ENCODE peak calls at places on chromosome 6, in eight cellular contexts. S, C, X, D, M, B, A and I are unnamed samples.

GRCh38 chr6:121794630-121795029 is 359.2 kb downstream of the GJA1 start:
- DNase-seq in M (peak; percentile 69), S (no peak), D (no peak), X (peak; percentile 92), A (no peak), B (no peak), C (peak; percentile 14), I (no peak)

GRCh38 chr6:13813621-13814175 is 659 bp downstream of the MCUR1 start:
- DNase-seq in B (peak; percentile 97), D (peak; percentile 83), M (no peak), X (peak; percentile 73), C (peak; percentile 96), S (peak; percentile 61), A (peak; percentile 69), I (no peak)

GRCh38 chr6:126094411-126094810 is 108.1 kb downstream of the TRMT11 start:
- DNase-seq in M (no peak), A (no peak), D (no peak), S (no peak), X (no peak), C (no peak), B (no peak), I (no peak)

GRCh38 chr6:108771421-108771820 is 76.8 kb upstream of the ARMC2 start:
- DNase-seq in A (no peak), X (peak; percentile 15), B (no peak), S (no peak), C (no peak), M (no peak), D (no peak), I (no peak)

GRCh38 chr6:25682324-25682723 is 30.3 kb downstream of the SCGN start:
- DNase-seq in X (no peak), C (no peak), D (no peak), S (no peak), B (no peak), A (no peak), M (no peak), I (no peak)

GRCh38 chr6:111604259-111605099 is 1.2 kb downstream of the TRAF3IP2 start:
- DNase-seq in D (no peak), X (peak; percentile 93), S (peak; percentile 76), B (peak; percentile 35), A (peak; percentile 46), C (peak; percentile 70), M (no peak), I (no peak)

GRCh38 chr6:125274935-125275334 is 26.8 kb downstream of the HDDC2 start:
- DNase-seq in D (no peak), A (no peak), B (no peak), M (no peak), X (no peak), C (no peak), S (no peak), I (no peak)

GRCh38 chr6:85675030-85675819 is 32.5 kb upstream of the SYNCRIP start:
- DNase-seq in S (no peak), M (peak; percentile 71), X (peak; percentile 59), C (peak; percentile 67), B (peak; percentile 62), D (no peak), A (no peak), I (no peak)

GRCh38 chr6:44652551-44652950 is 265.0 kb downstream of the CDC5L start:
- DNase-seq in S (no peak), C (no peak), X (peak; percentile 85), A (no peak), D (no peak), M (no peak), B (no peak), I (no peak)

GRCh38 chr6:96836579-96837137 is 619 bp downstream of the GPR63 start:
- DNase-seq in D (no peak), A (no peak), S (no peak), M (no peak), X (peak; percentile 4), B (peak; percentile 3), C (peak; percentile 62), I (no peak)

GRCh38 chr6:151058021-151058733 is 181.6 kb upstream of the AKAP12 start:
- DNase-seq in D (no peak), A (no peak), X (no peak), S (peak; percentile 38), M (no peak), C (no peak), B (no peak), I (no peak)

GRCh38 chr6:79984261-79984660 is 20.2 kb upstream of the TTK start:
- DNase-seq in D (no peak), A (no peak), M (no peak), S (no peak), X (peak; percentile 3), C (peak; percentile 57), B (peak; percentile 5), I (no peak)

GRCh38 chr6:31666337-31666960 is 569 bp downstream of the CSNK2B start:
- DNase-seq in M (no peak), D (no peak), C (no peak), B (peak; percentile 20), A (no peak), X (peak; percentile 34), S (no peak), I (no peak)

GRCh38 chr6:33147807-33148666 is 44.2 kb downstream of the COL11A2 start:
- DNase-seq in C (peak; percentile 60), X (peak; percentile 64), A (no peak), M (no peak), B (no peak), D (no peak), S (no peak), I (no peak)

GRCh38 chr6:108562503-108562993 is 1.8 kb downstream of the FOXO3 start:
- DNase-seq in B (peak; percentile 88), M (peak; percentile 66), D (peak; percentile 21), S (peak; percentile 64), C (peak; percentile 99), A (peak; percentile 34), X (peak; percentile 76), I (peak; percentile 83)

GRCh38 chr6:10033223-10033829 is 381.5 kb downstream of the TFAP2A start:
- DNase-seq in M (no peak), D (peak; percentile 84), S (no peak), A (no peak), B (peak; percentile 58), C (peak; percentile 88), X (peak; percentile 30), I (no peak)

GRCh38 chr6:31203345-31203979 is 33.0 kb upstream of the POU5F1 start:
- DNase-seq in D (peak; percentile 89), A (no peak), X (peak; percentile 69), B (no peak), M (peak; percentile 85), C (peak; percentile 28), S (no peak), I (no peak)

GRCh38 chr6:158353851-158354508 is 41.7 kb downstream of the TULP4 start:
- DNase-seq in A (no peak), S (no peak), M (no peak), D (no peak), C (no peak), B (no peak), X (peak; percentile 51), I (no peak)

GRCh38 chr6:105326216-105326615 is 76.7 kb downstream of the PREP start:
- DNase-seq in B (no peak), D (peak; percentile 31), C (no peak), S (no peak), X (peak; percentile 62), M (no peak), A (no peak), I (peak; percentile 72)

GRCh38 chr6:82197784-82198183 is 49.8 kb downstream of the IBTK start:
- DNase-seq in X (no peak), B (no peak), S (no peak), A (no peak), C (no peak), D (no peak), M (no peak), I (no peak)